ENCODE peak calls at places on chromosomes 6 and 20, in eight cellular contexts. One of them, this sample, is unnamed. For H3K4me1, the result is how much of the 10 kb centered on the place peaks cover.

GRCh38 chr6:62429781-62430180 is 143.8 kb upstream of the KHDRBS2 start:
- DNase-seq in sigmoid colon: no peak
- DNase-seq in OCI-LY7: no peak
- DNase-seq in neural progenitor cell: no peak
- DNase-seq in upper lobe of right lung: no peak
- DNase-seq in lower lobe of right lung: no peak
- DNase-seq in gastrocnemius medialis: no peak
- DNase-seq in ovary: no peak
- DNase-seq in this sample: no peak

GRCh38 chr6:109793015-109793414 is 101.9 kb downstream of the FIG4 start:
- DNase-seq in sigmoid colon: no peak
- DNase-seq in OCI-LY7: no peak
- DNase-seq in neural progenitor cell: no peak
- DNase-seq in upper lobe of right lung: no peak
- DNase-seq in lower lobe of right lung: no peak
- DNase-seq in gastrocnemius medialis: no peak
- DNase-seq in ovary: no peak
- DNase-seq in this sample: no peak

GRCh38 chr20:40961176-40961575 is 67.4 kb upstream of the TOP1 start:
- DNase-seq in sigmoid colon: peak
- DNase-seq in OCI-LY7: no peak
- DNase-seq in neural progenitor cell: no peak
- DNase-seq in upper lobe of right lung: no peak
- DNase-seq in lower lobe of right lung: no peak
- DNase-seq in gastrocnemius medialis: no peak
- DNase-seq in ovary: no peak
- DNase-seq in this sample: no peak

GRCh38 chr20:39661833-39662232 is 699.7 kb downstream of the DHX35 start:
- DNase-seq in sigmoid colon: no peak
- DNase-seq in OCI-LY7: no peak
- DNase-seq in neural progenitor cell: no peak
- DNase-seq in upper lobe of right lung: no peak
- DNase-seq in lower lobe of right lung: no peak
- DNase-seq in gastrocnemius medialis: no peak
- DNase-seq in ovary: no peak
- DNase-seq in this sample: no peak

GRCh38 chr20:39623584-39624234 is 661.6 kb downstream of the DHX35 start:
- DNase-seq in sigmoid colon: no peak
- DNase-seq in OCI-LY7: no peak
- DNase-seq in neural progenitor cell: no peak
- DNase-seq in upper lobe of right lung: no peak
- DNase-seq in lower lobe of right lung: no peak
- DNase-seq in gastrocnemius medialis: no peak
- DNase-seq in ovary: peak
- DNase-seq in this sample: no peak

GRCh38 chr6:139330841-139331500 is 39.2 kb upstream of the TXLNB start:
- DNase-seq in sigmoid colon: no peak
- DNase-seq in OCI-LY7: no peak
- DNase-seq in neural progenitor cell: no peak
- DNase-seq in upper lobe of right lung: no peak
- DNase-seq in lower lobe of right lung: no peak
- DNase-seq in gastrocnemius medialis: no peak
- DNase-seq in ovary: no peak
- DNase-seq in this sample: no peak

GRCh38 chr20:42063176-42063575 is 445.0 kb upstream of the CHD6 start:
- DNase-seq in sigmoid colon: no peak
- DNase-seq in OCI-LY7: no peak
- DNase-seq in neural progenitor cell: no peak
- DNase-seq in upper lobe of right lung: no peak
- DNase-seq in lower lobe of right lung: no peak
- DNase-seq in gastrocnemius medialis: no peak
- DNase-seq in ovary: no peak
- DNase-seq in this sample: no peak

GRCh38 chr20:44463466-44463865 is 12.2 kb upstream of the TTPAL start:
- DNase-seq in sigmoid colon: no peak
- DNase-seq in OCI-LY7: no peak
- DNase-seq in neural progenitor cell: no peak
- DNase-seq in upper lobe of right lung: no peak
- DNase-seq in lower lobe of right lung: no peak
- DNase-seq in gastrocnemius medialis: no peak
- DNase-seq in ovary: no peak
- DNase-seq in this sample: no peak

GRCh38 chr6:123702943-123703342 is 66.2 kb upstream of the TRDN start:
- DNase-seq in sigmoid colon: no peak
- DNase-seq in OCI-LY7: no peak
- DNase-seq in neural progenitor cell: no peak
- DNase-seq in upper lobe of right lung: no peak
- DNase-seq in lower lobe of right lung: no peak
- DNase-seq in gastrocnemius medialis: no peak
- DNase-seq in ovary: no peak
- DNase-seq in this sample: no peak

GRCh38 chr6:33374359-33374910 is 17.2 kb upstream of the KIFC1 start:
- DNase-seq in sigmoid colon: no peak
- DNase-seq in OCI-LY7: no peak
- DNase-seq in neural progenitor cell: no peak
- DNase-seq in upper lobe of right lung: no peak
- DNase-seq in lower lobe of right lung: no peak
- DNase-seq in gastrocnemius medialis: no peak
- DNase-seq in ovary: no peak
- DNase-seq in this sample: no peak

GRCh38 chr6:149964243-149965190 is 774 bp downstream of the ULBP1 start:
- DNase-seq in sigmoid colon: no peak
- DNase-seq in OCI-LY7: no peak
- DNase-seq in neural progenitor cell: peak
- DNase-seq in upper lobe of right lung: no peak
- DNase-seq in lower lobe of right lung: no peak
- DNase-seq in gastrocnemius medialis: no peak
- DNase-seq in ovary: no peak
- DNase-seq in this sample: peak

GRCh38 chr6:87501809-87502572 is 29.2 kb downstream of the SLC35A1 start:
- DNase-seq in sigmoid colon: no peak
- DNase-seq in OCI-LY7: no peak
- DNase-seq in neural progenitor cell: no peak
- DNase-seq in upper lobe of right lung: no peak
- DNase-seq in lower lobe of right lung: no peak
- DNase-seq in gastrocnemius medialis: no peak
- DNase-seq in ovary: no peak
- DNase-seq in this sample: no peak

GRCh38 chr6:33321227-33321626 is 3.7 kb upstream of the ZBTB22 start:
- DNase-seq in sigmoid colon: no peak
- DNase-seq in OCI-LY7: no peak
- DNase-seq in neural progenitor cell: no peak
- DNase-seq in upper lobe of right lung: no peak
- DNase-seq in lower lobe of right lung: no peak
- DNase-seq in gastrocnemius medialis: no peak
- DNase-seq in ovary: no peak
- DNase-seq in this sample: no peak

GRCh38 chr6:158039571-158040050 is 57.9 kb downstream of the SYNJ2 start:
- DNase-seq in sigmoid colon: peak
- DNase-seq in OCI-LY7: no peak
- DNase-seq in neural progenitor cell: no peak
- DNase-seq in upper lobe of right lung: peak
- DNase-seq in lower lobe of right lung: peak
- DNase-seq in gastrocnemius medialis: peak
- DNase-seq in ovary: no peak
- DNase-seq in this sample: no peak

GRCh38 chr6:8166156-8166555 is 63.8 kb upstream of the EEF1E1 start:
- DNase-seq in sigmoid colon: no peak
- DNase-seq in OCI-LY7: no peak
- DNase-seq in neural progenitor cell: no peak
- DNase-seq in upper lobe of right lung: no peak
- DNase-seq in lower lobe of right lung: no peak
- DNase-seq in gastrocnemius medialis: no peak
- DNase-seq in ovary: no peak
- DNase-seq in this sample: no peak

GRCh38 chr6:157724960-157725741 is 97.9 kb upstream of the SNX9 start:
- DNase-seq in sigmoid colon: no peak
- DNase-seq in OCI-LY7: no peak
- DNase-seq in neural progenitor cell: no peak
- DNase-seq in upper lobe of right lung: no peak
- DNase-seq in lower lobe of right lung: no peak
- DNase-seq in gastrocnemius medialis: no peak
- DNase-seq in ovary: no peak
- DNase-seq in this sample: no peak

GRCh38 chr6:87982134-87982533 is 65.5 kb upstream of the SPACA1 start:
- DNase-seq in sigmoid colon: no peak
- DNase-seq in OCI-LY7: no peak
- DNase-seq in neural progenitor cell: no peak
- DNase-seq in upper lobe of right lung: no peak
- DNase-seq in lower lobe of right lung: no peak
- DNase-seq in gastrocnemius medialis: no peak
- DNase-seq in ovary: no peak
- DNase-seq in this sample: no peak

GRCh38 chr6:143961868-143962643 is 46.0 kb downstream of the PLAGL1 start:
- DNase-seq in sigmoid colon: no peak
- DNase-seq in OCI-LY7: no peak
- DNase-seq in neural progenitor cell: peak
- DNase-seq in upper lobe of right lung: no peak
- DNase-seq in lower lobe of right lung: no peak
- DNase-seq in gastrocnemius medialis: no peak
- DNase-seq in ovary: no peak
- DNase-seq in this sample: no peak

GRCh38 chr6:44076016-44076365 is 51.3 kb downstream of the MRPL14 start:
- DNase-seq in sigmoid colon: no peak
- DNase-seq in OCI-LY7: no peak
- DNase-seq in neural progenitor cell: no peak
- DNase-seq in upper lobe of right lung: no peak
- DNase-seq in lower lobe of right lung: no peak
- DNase-seq in gastrocnemius medialis: no peak
- DNase-seq in ovary: no peak
- DNase-seq in this sample: no peak

GRCh38 chr6:96468681-96469224 is 52.9 kb upstream of the UFL1 start:
- DNase-seq in sigmoid colon: no peak
- DNase-seq in OCI-LY7: peak
- DNase-seq in neural progenitor cell: peak
- DNase-seq in upper lobe of right lung: no peak
- DNase-seq in lower lobe of right lung: no peak
- DNase-seq in gastrocnemius medialis: no peak
- DNase-seq in ovary: no peak
- DNase-seq in this sample: no peak

GRCh38 chr6:5091210-5091609 is 6.1 kb downstream of the PPP1R3G start:
- DNase-seq in sigmoid colon: no peak
- DNase-seq in OCI-LY7: no peak
- DNase-seq in neural progenitor cell: no peak
- DNase-seq in upper lobe of right lung: no peak
- DNase-seq in lower lobe of right lung: no peak
- DNase-seq in gastrocnemius medialis: no peak
- DNase-seq in ovary: no peak
- DNase-seq in this sample: no peak

GRCh38 chr6:6912841-6913240 is 194.9 kb upstream of the RREB1 start:
- DNase-seq in sigmoid colon: no peak
- DNase-seq in OCI-LY7: no peak
- DNase-seq in neural progenitor cell: no peak
- DNase-seq in upper lobe of right lung: no peak
- DNase-seq in lower lobe of right lung: no peak
- DNase-seq in gastrocnemius medialis: no peak
- DNase-seq in ovary: no peak
- DNase-seq in this sample: no peak

GRCh38 chr20:3204124-3204794 is at the start of gene DDRGK1:
- DNase-seq in sigmoid colon: peak
- DNase-seq in OCI-LY7: peak
- DNase-seq in neural progenitor cell: peak
- DNase-seq in upper lobe of right lung: peak
- DNase-seq in lower lobe of right lung: peak
- DNase-seq in gastrocnemius medialis: peak
- DNase-seq in ovary: peak
- DNase-seq in this sample: peak
- H3K27ac ChIP-seq in sigmoid colon: peak
- H3K27ac ChIP-seq in OCI-LY7: peak
- H3K27ac ChIP-seq in neural progenitor cell: no peak
- H3K27ac ChIP-seq in upper lobe of right lung: peak
- H3K27ac ChIP-seq in lower lobe of right lung: peak
- H3K27ac ChIP-seq in gastrocnemius medialis: peak
- H3K27ac ChIP-seq in ovary: peak
- H3K27ac ChIP-seq in this sample: peak

DNA sequence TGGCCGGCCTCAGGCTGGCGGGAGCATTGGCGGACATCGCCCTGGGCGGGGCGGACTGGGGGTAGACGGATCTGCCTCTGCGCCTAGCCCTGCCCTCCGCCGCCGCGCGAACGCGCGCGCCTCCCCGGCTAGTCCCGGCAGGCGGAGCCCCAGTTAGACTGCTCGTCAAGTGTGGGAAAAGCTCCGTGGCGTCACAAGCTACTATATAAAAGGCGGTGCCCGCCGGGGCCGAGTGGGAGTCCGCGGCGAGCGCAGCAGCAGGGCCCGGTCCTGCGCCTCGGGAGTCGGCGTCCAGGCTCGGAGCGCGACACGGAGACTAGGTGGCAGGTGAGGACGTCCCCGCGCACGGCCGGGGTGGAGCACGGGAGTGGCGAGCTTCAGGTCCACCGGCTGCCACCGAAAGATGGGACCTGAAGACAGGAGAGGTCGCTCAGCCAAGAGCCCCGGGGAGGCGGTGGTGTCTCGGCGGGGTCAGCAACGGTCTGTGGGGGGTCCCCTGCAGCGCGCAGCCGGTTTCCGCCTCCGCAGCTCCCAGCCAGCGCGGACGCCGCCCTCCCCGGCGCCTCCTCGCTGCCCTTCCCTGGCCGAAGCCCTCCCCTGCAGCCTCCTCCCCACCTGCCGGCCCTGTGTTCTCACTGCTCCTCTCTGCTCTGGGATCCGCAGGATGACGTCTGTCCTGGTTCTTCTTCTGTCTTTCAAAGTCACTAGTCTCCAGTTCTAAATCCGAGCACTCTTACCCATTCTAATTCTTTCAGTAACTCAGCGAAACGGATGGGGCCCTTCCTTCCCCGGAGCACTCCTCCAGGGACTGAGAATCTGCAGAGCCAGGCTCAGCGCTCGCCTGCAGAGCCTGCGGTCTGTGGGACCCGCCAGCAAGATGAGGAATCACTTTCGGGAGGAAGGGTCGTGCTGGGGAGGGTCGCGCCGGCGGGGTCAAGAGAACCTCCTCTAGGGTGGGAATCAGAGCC is 4.3 kb upstream of the RIPK1 start:
- DNase-seq in sigmoid colon: peak
- DNase-seq in OCI-LY7: peak
- DNase-seq in neural progenitor cell: peak
- DNase-seq in upper lobe of right lung: peak
- DNase-seq in lower lobe of right lung: peak
- DNase-seq in gastrocnemius medialis: peak
- DNase-seq in ovary: peak
- DNase-seq in this sample: peak
- H3K4me1 ChIP-seq in sigmoid colon: under half
- H3K4me1 ChIP-seq in OCI-LY7: under half
- H3K4me1 ChIP-seq in neural progenitor cell: under half
- H3K4me1 ChIP-seq in upper lobe of right lung: under half
- H3K4me1 ChIP-seq in lower lobe of right lung: under half
- H3K4me1 ChIP-seq in gastrocnemius medialis: under half
- H3K4me1 ChIP-seq in ovary: under half
- H3K4me1 ChIP-seq in this sample: under half

GRCh38 chr20:32522525-32522774 is 62.7 kb downstream of the NOL4L start:
- DNase-seq in sigmoid colon: no peak
- DNase-seq in OCI-LY7: no peak
- DNase-seq in neural progenitor cell: no peak
- DNase-seq in upper lobe of right lung: no peak
- DNase-seq in lower lobe of right lung: peak
- DNase-seq in gastrocnemius medialis: no peak
- DNase-seq in ovary: no peak
- DNase-seq in this sample: no peak
- TF ChIP-seq CTCF in sigmoid colon: no peak
- TF ChIP-seq CTCF in OCI-LY7: no peak
- TF ChIP-seq CTCF in neural progenitor cell: no peak
- TF ChIP-seq CTCF in upper lobe of right lung: no peak
- TF ChIP-seq CTCF in lower lobe of right lung: no peak
- TF ChIP-seq CTCF in gastrocnemius medialis: no peak
- TF ChIP-seq CTCF in ovary: no peak
- TF ChIP-seq CTCF in this sample: no peak

GRCh38 chr20:49293122-49293521 is 15.3 kb upstream of the ZNFX1 start:
- DNase-seq in sigmoid colon: no peak
- DNase-seq in OCI-LY7: no peak
- DNase-seq in neural progenitor cell: no peak
- DNase-seq in upper lobe of right lung: no peak
- DNase-seq in lower lobe of right lung: no peak
- DNase-seq in gastrocnemius medialis: no peak
- DNase-seq in ovary: no peak
- DNase-seq in this sample: no peak
- H3K27ac ChIP-seq in sigmoid colon: no peak
- H3K27ac ChIP-seq in OCI-LY7: no peak
- H3K27ac ChIP-seq in neural progenitor cell: no peak
- H3K27ac ChIP-seq in upper lobe of right lung: no peak
- H3K27ac ChIP-seq in lower lobe of right lung: no peak
- H3K27ac ChIP-seq in gastrocnemius medialis: no peak
- H3K27ac ChIP-seq in ovary: no peak
- H3K27ac ChIP-seq in this sample: no peak

This sample was measured in upper lobe of left lung.